ENCODE peak calls at places on chromosomes 1 and 21, in ten cellular contexts. F, H, D, W, M, J, L, B, O and N are unnamed samples.

GRCh38 chr1:112359961-112360767 is 35.9 kb upstream of the CTTNBP2NL start:
- DNase-seq in H (no peak), L (peak; percentile 92), F (no peak), D (peak; percentile 88), W (no peak), O (peak; percentile 66), M (no peak), B (peak; percentile 25), J (peak; percentile 5), N (peak; percentile 79)

GRCh38 chr1:242692988-242693387 is 168.5 kb upstream of the PLD5 start:
- DNase-seq in F (no peak), B (no peak), O (no peak), W (no peak), J (no peak), M (no peak), D (no peak), L (no peak), H (no peak), N (no peak)

GRCh38 chr21:22120616-22121266 is 1122.5 kb downstream of the NCAM2 start:
- DNase-seq in F (no peak), B (no peak), D (no peak), W (no peak), J (no peak), H (no peak), O (no peak), L (no peak), M (no peak), N (no peak)

GRCh38 chr21:25350056-25350455 is 257.2 kb downstream of the MRPL39 start:
- DNase-seq in W (no peak), D (no peak), M (no peak), J (peak; percentile 45), L (no peak), O (no peak), F (no peak), B (no peak), H (no peak), N (no peak)

GRCh38 chr1:53653200-53653575 is 85.8 kb downstream of the GLIS1 start:
- DNase-seq in L (no peak), B (no peak), M (no peak), F (peak; percentile 52), O (no peak), W (no peak), H (no peak), D (no peak), J (no peak), N (no peak)

GRCh38 chr1:34721241-34721640 is 33.6 kb upstream of the GJB5 start:
- DNase-seq in M (no peak), J (no peak), B (no peak), D (no peak), L (no peak), H (no peak), W (no peak), F (no peak), O (no peak), N (no peak)

GRCh38 chr1:6794164-6794563 is 8.9 kb downstream of the CAMTA1 start:
- DNase-seq in L (no peak), F (no peak), M (no peak), J (peak; percentile 71), D (no peak), O (no peak), H (peak; percentile 26), B (peak; percentile 32), W (no peak), N (no peak)

GRCh38 chr1:223709598-223709997 is 2.7 kb upstream of the CAPN2 start:
- DNase-seq in H (no peak), L (no peak), O (no peak), B (no peak), J (peak; percentile 49), M (no peak), D (no peak), F (no peak), W (no peak), N (no peak)

GRCh38 chr1:244207935-244208244 is 156.8 kb downstream of the ZBTB18 start:
- DNase-seq in O (no peak), D (no peak), J (peak; percentile 29), B (peak; percentile 75), H (no peak), L (no peak), W (no peak), F (no peak), M (no peak), N (no peak)

GRCh38 chr1:167761400-167761799 is 39.6 kb downstream of the MPZL1 start:
- DNase-seq in J (no peak), M (no peak), L (no peak), D (no peak), H (no peak), F (no peak), O (no peak), B (no peak), W (no peak), N (no peak)

GRCh38 chr1:14320518-14320917 is 278.0 kb upstream of the KAZN start:
- DNase-seq in W (no peak), J (no peak), O (no peak), L (no peak), D (no peak), H (no peak), B (no peak), M (no peak), F (no peak), N (no peak)

GRCh38 chr1:15115542-15116330 is 37.8 kb upstream of the TMEM51 start:
- DNase-seq in W (no peak), L (no peak), O (no peak), D (no peak), F (no peak), H (no peak), J (no peak), M (no peak), B (no peak), N (no peak)

GRCh38 chr1:205505076-205505729 is 734 bp downstream of the CDK18 start:
- DNase-seq in L (no peak), J (no peak), H (no peak), O (no peak), W (no peak), B (no peak), M (no peak), D (no peak), F (no peak), N (no peak)

GRCh38 chr1:57307382-57307781 is 116.5 kb downstream of the DAB1 start:
- DNase-seq in H (no peak), F (no peak), J (no peak), W (peak; percentile 6), D (no peak), O (no peak), L (no peak), B (no peak), M (peak; percentile 3), N (peak; percentile 26)

GRCh38 chr1:35524106-35524505 is 33.1 kb downstream of the KIAA0319L start:
- DNase-seq in M (no peak), D (no peak), F (no peak), O (peak; percentile 17), J (no peak), W (no peak), B (no peak), L (no peak), H (no peak), N (no peak)

GRCh38 chr1:158998781-158999161 is 10.9 kb upstream of the IFI16 start:
- DNase-seq in D (peak; percentile 48), L (peak; percentile 74), O (peak; percentile 45), M (peak; percentile 50), F (peak; percentile 76), W (no peak), B (peak; percentile 40), J (peak; percentile 87), H (peak; percentile 32), N (peak; percentile 26)

GRCh38 chr1:209549384-209550001 is 34.0 kb upstream of the CAMK1G start:
- DNase-seq in M (no peak), D (no peak), W (no peak), O (no peak), F (no peak), L (no peak), B (no peak), J (no peak), H (no peak), N (no peak)

GRCh38 chr1:156767879-156768608 is 709 bp downstream of the PRCC start:
- DNase-seq in D (peak; percentile 28), O (no peak), L (peak; percentile 74), M (no peak), J (peak; percentile 42), W (no peak), H (no peak), F (peak; percentile 90), B (no peak), N (peak; percentile 26)

GRCh38 chr1:150976879-150977694 is 2.5 kb upstream of the CERS2 start:
- DNase-seq in J (peak; percentile 80), L (peak; percentile 92), O (peak; percentile 22), W (no peak), B (peak; percentile 68), H (peak; percentile 85), M (no peak), D (peak; percentile 76), F (peak; percentile 97), N (peak; percentile 91)
- TF ChIP-seq POLR2A in J (no peak), L (no peak), O (peak; percentile 29), W (no peak), B (peak; percentile 64), H (peak; percentile 87), M (no peak), D (no peak), F (no peak), N (no peak)

GRCh38 chr21:44873356-44874239 is at the start of gene PTTG1IP:
- DNase-seq in M (peak; percentile 94), B (peak; percentile 93), F (peak; percentile 100), W (peak; percentile 98), L (peak; percentile 99), O (peak; percentile 97), H (peak; percentile 86), D (peak; percentile 97), J (peak; percentile 99), N (peak; percentile 99)
- TF ChIP-seq POLR2AphosphoS5 in M (peak; percentile 62), B (peak; percentile 86), F (peak; percentile 88), W (peak; percentile 48), L (peak; percentile 92), O (peak; percentile 97), H (peak; percentile 84), D (peak; percentile 78), J (peak; percentile 43), N (peak; percentile 97)

DNA sequence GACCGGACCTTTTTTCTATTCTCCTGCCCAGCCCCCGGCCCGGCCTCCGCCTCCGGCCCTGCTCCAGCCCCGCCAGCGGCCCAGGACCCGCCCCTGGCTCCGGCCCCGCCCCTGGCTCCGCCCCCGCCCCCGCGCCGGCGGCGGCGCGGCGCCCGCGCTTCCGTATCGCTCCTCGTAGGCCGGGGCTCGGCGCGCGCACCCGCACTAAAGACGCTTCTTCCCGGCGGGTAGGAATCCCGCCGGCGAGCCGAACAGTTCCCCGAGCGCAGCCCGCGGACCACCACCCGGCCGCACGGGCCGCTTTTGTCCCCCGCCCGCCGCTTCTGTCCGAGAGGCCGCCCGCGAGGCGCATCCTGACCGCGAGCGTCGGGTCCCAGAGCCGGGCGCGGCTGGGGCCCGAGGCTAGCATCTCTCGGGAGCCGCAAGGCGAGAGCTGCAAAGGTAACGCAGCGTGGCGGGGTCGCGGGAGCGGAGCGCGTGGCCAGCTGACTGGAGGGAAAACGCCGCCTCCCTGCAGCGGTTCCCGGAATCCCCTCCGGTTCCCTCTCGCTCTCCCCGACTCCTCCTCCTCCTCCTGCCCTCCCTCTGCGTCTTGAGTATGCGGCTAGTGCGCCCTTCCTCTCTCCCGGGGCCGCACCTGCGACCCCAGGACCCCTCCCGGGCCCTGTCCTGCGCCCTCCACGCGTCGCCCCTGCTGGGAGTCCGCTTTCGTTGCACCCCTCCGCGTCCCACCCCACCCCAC is at the start of gene IFNAR2:
- DNase-seq in O (peak; percentile 63), F (peak; percentile 96), L (peak; percentile 78), B (peak; percentile 40), M (no peak), H (peak; percentile 18), W (peak; percentile 86), D (peak; percentile 29), J (peak; percentile 62), N (peak; percentile 81)
- TF ChIP-seq POLR2A in O (peak; percentile 76), F (peak; percentile 60), L (no peak), B (peak; percentile 56), M (peak; percentile 64), H (no peak), W (no peak), D (no peak), J (peak; percentile 15), N (peak; percentile 61)

GRCh38 chr1:92756537-92756936 is 28.4 kb downstream of the EVI5 start:
- DNase-seq in B (no peak), D (no peak), H (no peak), J (no peak), O (no peak), L (no peak), W (no peak), M (no peak), F (no peak), N (no peak)
- TF ChIP-seq POLR2AphosphoS5 in B (no peak), D (no peak), H (no peak), J (no peak), O (no peak), L (no peak), W (no peak), M (no peak), F (no peak), N (no peak)